ENCODE peak calls at places on chromosomes 7 and 10, in seven cellular contexts. Y, J, I, R, B, M and N are unnamed samples.

GRCh38 chr7:47225387-47226170 is 356.3 kb downstream of the TNS3 start:
- DNase-seq in I (no peak), M (no peak), J (no peak), B (no peak), Y (no peak), R (no peak), N (no peak)

GRCh38 chr7:3338161-3338560 is 37.1 kb downstream of the SDK1 start:
- DNase-seq in R (no peak), B (no peak), Y (no peak), M (no peak), I (no peak), J (no peak), N (no peak)

GRCh38 chr10:119207713-119208552 is 562 bp downstream of the GRK5 start:
- DNase-seq in Y (peak), J (peak), B (peak), M (peak), R (peak), I (peak), N (peak)

GRCh38 chr7:33716581-33717477 is 188.5 kb upstream of the BMPER start:
- DNase-seq in I (peak), R (peak), J (peak), B (peak), M (no peak), Y (peak), N (no peak)

GRCh38 chr7:139583826-139584553 is 60.5 kb downstream of the CLEC2L start:
- DNase-seq in J (no peak), B (no peak), M (no peak), Y (no peak), I (no peak), R (no peak), N (no peak)

GRCh38 chr10:15385552-15386455 is 14.7 kb upstream of the FAM171A1 start:
- DNase-seq in J (no peak), Y (no peak), B (no peak), R (no peak), M (no peak), I (no peak), N (no peak)

GRCh38 chr10:124728830-124729661 is 15.1 kb downstream of the FAM53B start:
- DNase-seq in J (no peak), M (no peak), Y (no peak), R (no peak), B (no peak), I (no peak), N (no peak)

GRCh38 chr10:88541116-88541626 is 41.9 kb downstream of the RNLS start:
- DNase-seq in I (no peak), B (no peak), J (no peak), M (no peak), R (no peak), Y (no peak), N (no peak)

GRCh38 chr7:111796671-111797070 is 234.4 kb upstream of the IMMP2L start:
- DNase-seq in Y (no peak), I (peak), J (no peak), B (peak), M (no peak), R (peak), N (peak)

GRCh38 chr10:117312430-117312829 is 62.8 kb downstream of the PDZD8 start:
- DNase-seq in I (no peak), J (no peak), R (peak), Y (no peak), M (no peak), B (peak), N (no peak)

GRCh38 chr7:47350425-47350824 is 231.5 kb downstream of the TNS3 start:
- DNase-seq in B (no peak), J (no peak), R (no peak), M (no peak), I (no peak), Y (no peak), N (no peak)

GRCh38 chr7:101792051-101792651 is 25.3 kb upstream of the CUX1 start:
- DNase-seq in J (peak), Y (peak), B (peak), R (peak), M (no peak), I (peak), N (no peak)

GRCh38 chr7:27182861-27183681 is 2.0 kb downstream of the HOXA11 start:
- DNase-seq in B (peak), Y (no peak), J (no peak), M (no peak), I (no peak), R (peak), N (peak)

GRCh38 chr7:66301737-66302136 is 96.6 kb downstream of the TPST1 start:
- DNase-seq in B (no peak), R (no peak), M (no peak), I (no peak), J (no peak), Y (no peak), N (no peak)

GRCh38 chr7:135964791-135965190 is 12.4 kb downstream of the MTPN start:
- DNase-seq in J (no peak), M (no peak), I (no peak), Y (no peak), B (no peak), R (peak), N (no peak)

GRCh38 chr7:21912305-21912704 is 33.4 kb downstream of the CDCA7L start:
- DNase-seq in R (no peak), B (peak), I (no peak), Y (no peak), J (no peak), M (no peak), N (no peak)

GRCh38 chr7:24659505-24659904 is 86.3 kb downstream of the PALS2 start:
- DNase-seq in Y (no peak), B (no peak), R (no peak), I (no peak), J (no peak), M (no peak), N (no peak)

GRCh38 chr7:682810-683209 is 43.7 kb upstream of the DNAAF5 start:
- DNase-seq in J (no peak), M (no peak), I (no peak), Y (no peak), R (no peak), B (no peak), N (no peak)

GRCh38 chr10:3417096-3417495 is 244.5 kb upstream of the PITRM1 start:
- DNase-seq in B (no peak), Y (no peak), I (no peak), R (no peak), M (no peak), J (no peak), N (no peak)

GRCh38 chr10:95789928-95790327 is 34.0 kb downstream of the ENTPD1 start:
- DNase-seq in M (no peak), J (no peak), Y (no peak), I (no peak), R (no peak), B (no peak), N (peak)

GRCh38 chr10:85646312-85646711 is 720.3 kb downstream of the GRID1 start:
- DNase-seq in B (no peak), M (no peak), I (peak), J (peak), Y (peak), R (peak), N (no peak)

GRCh38 chr10:1527951-1528350 is 209.4 kb downstream of the ADARB2 start:
- DNase-seq in Y (no peak), J (no peak), R (no peak), M (no peak), B (no peak), I (no peak), N (no peak)

GRCh38 chr10:20778008-20778757 is 118.9 kb downstream of the NEBL start:
- DNase-seq in B (no peak), M (no peak), J (no peak), R (no peak), I (no peak), Y (no peak), N (no peak)

GRCh38 chr7:90709501-90710465 is 113.7 kb downstream of the CDK14 start:
- DNase-seq in R (peak), I (no peak), M (no peak), Y (no peak), B (peak), J (peak), N (no peak)

GRCh38 chr10:102322914-102323313 is 72.6 kb upstream of the NFKB2 start:
- DNase-seq in I (no peak), R (no peak), M (peak), Y (peak), B (no peak), J (peak), N (peak)

GRCh38 chr7:119925890-119926289 is 347.1 kb upstream of the KCND2 start:
- DNase-seq in Y (no peak), B (no peak), M (no peak), I (no peak), J (no peak), R (no peak), N (no peak)

GRCh38 chr7:45881759-45882464 is 6.4 kb upstream of the IGFBP1 start:
- DNase-seq in M (no peak), R (peak), Y (no peak), I (no peak), B (peak), J (peak), N (no peak)

GRCh38 chr10:80204801-80205477 is 398 bp downstream of the ANXA11 start:
- DNase-seq in Y (no peak), I (peak), J (no peak), R (peak), M (peak), B (peak), N (peak)

GRCh38 chr10:3935141-3935540 is 150.1 kb upstream of the KLF6 start:
- DNase-seq in Y (no peak), J (no peak), B (peak), R (peak), I (no peak), M (peak), N (peak)